ENCODE peak calls at places on chromosomes 12 and 14, in four cellular contexts. G, T, X and Z are unnamed samples.

GRCh38 chr12:50220357-50221061 is 53.3 kb upstream of the CERS5 start:
- DNase-seq in T (no peak), X (peak), G (peak), Z (peak)

GRCh38 chr12:116538076-116538591 is 21.0 kb upstream of the MAP1LC3B2 start:
- DNase-seq in T (no peak), X (no peak), G (no peak), Z (peak)

GRCh38 chr14:48350971-48351370 is 675.6 kb upstream of the MDGA2 start:
- DNase-seq in G (peak), T (no peak), X (no peak), Z (no peak)

GRCh38 chr12:2283910-2284309 is 231.1 kb downstream of the CACNA1C start:
- DNase-seq in T (no peak), X (peak), G (peak), Z (no peak)

GRCh38 chr12:82659343-82660207 is 27.1 kb upstream of the TMTC2 start:
- DNase-seq in T (no peak), G (peak), X (no peak), Z (no peak)

GRCh38 chr14:94572637-94573303 is 8.5 kb upstream of the SERPINA5 start:
- DNase-seq in X (no peak), G (no peak), T (no peak), Z (no peak)

GRCh38 chr12:129202109-129202814 is 349.0 kb downstream of the GLT1D1 start:
- DNase-seq in G (no peak), T (no peak), X (no peak), Z (no peak)

GRCh38 chr12:93229494-93230310 is 148.0 kb upstream of the NUDT4 start:
- DNase-seq in G (peak), X (peak), T (no peak), Z (no peak)

GRCh38 chr14:68916358-68916757 is 62.7 kb downstream of the ACTN1 start:
- DNase-seq in T (no peak), X (no peak), G (no peak), Z (no peak)

GRCh38 chr14:56338674-56339073 is 220.5 kb downstream of the PELI2 start:
- DNase-seq in G (no peak), T (no peak), X (no peak), Z (no peak)

GRCh38 chr12:122845865-122846621 is 10.8 kb downstream of the HIP1R start:
- DNase-seq in G (no peak), T (no peak), X (no peak), Z (no peak)

GRCh38 chr14:53384536-53384935 is 231.4 kb upstream of the DDHD1 start:
- DNase-seq in T (no peak), G (no peak), X (no peak), Z (no peak)

GRCh38 chr14:84826349-84826748 is 703.6 kb upstream of the FLRT2 start:
- DNase-seq in G (no peak), X (no peak), T (no peak), Z (no peak)

GRCh38 chr14:69592923-69593677 is 18.3 kb upstream of the SUSD6 start:
- DNase-seq in T (peak), G (peak), X (peak), Z (no peak)

GRCh38 chr14:105328678-105329390 is 14.3 kb downstream of the PACS2 start:
- DNase-seq in G (no peak), T (no peak), X (no peak), Z (no peak)

DNA sequence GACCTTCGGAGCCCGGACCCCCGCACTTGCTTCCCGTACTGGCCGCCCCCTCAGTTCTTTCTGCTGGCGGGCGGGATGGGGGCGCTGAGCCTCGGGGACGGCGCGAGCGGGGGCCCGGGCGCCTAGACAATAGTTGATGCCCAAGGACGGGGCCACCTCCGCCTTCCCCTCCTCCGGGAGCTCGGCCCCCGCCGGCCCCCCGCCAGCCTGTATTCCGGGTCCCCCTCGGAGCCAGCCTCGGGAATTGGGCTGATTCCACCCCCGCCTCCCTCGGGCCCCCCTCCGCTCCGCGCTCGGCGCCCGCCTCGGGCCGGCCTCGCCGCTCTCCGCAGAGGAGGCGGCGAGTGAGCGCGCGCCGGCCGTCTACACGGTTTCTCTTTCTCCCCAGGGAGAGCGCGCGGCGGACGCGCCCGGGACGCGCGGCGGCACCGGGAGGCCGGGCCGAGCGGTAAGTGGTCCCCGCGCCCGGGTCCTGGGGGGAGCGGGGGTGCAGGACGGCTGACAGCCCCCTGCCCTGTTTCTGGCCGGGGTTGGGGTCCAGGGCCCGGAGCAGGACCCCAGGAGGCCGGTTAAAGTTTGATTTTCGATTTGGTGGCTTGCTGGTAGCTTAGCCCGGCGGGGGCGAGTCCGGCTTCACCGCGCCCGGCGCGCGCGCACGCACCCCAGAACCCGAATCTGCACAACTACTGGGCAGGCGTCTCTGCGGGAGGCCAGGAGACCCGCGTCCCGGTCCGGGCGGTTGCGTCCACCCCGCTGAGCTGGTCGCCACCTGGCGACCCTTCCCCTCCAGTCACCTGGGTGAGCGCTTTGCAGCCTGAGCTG is 413.7 kb downstream of the PCNX1 start:
- DNase-seq in X (peak), T (peak), G (peak), Z (peak)
- TF ChIP-seq CTCF in X (no peak), T (no peak), G (no peak), Z (peak)

GRCh38 chr12:56190695-56191155 is 1.4 kb upstream of the SMARCC2 start:
- DNase-seq in X (no peak), T (no peak), G (no peak), Z (no peak)

GRCh38 chr12:56188116-56188785 is 1.0 kb downstream of the SMARCC2 start:
- DNase-seq in X (no peak), T (no peak), G (no peak), Z (no peak)

GRCh38 chr12:56188786-56189335 is 422 bp downstream of the SMARCC2 start:
- DNase-seq in X (no peak), T (peak), G (no peak), Z (peak)

GRCh38 chr12:56189336-56189917 is at the start of gene SMARCC2:
- DNase-seq in G (peak), T (peak), X (peak), Z (peak)

GRCh38 chr12:56189918-56190694 is 823 bp upstream of the SMARCC2 start:
- DNase-seq in T (peak), X (peak), G (peak), Z (peak)
- TF ChIP-seq CTCF in T (peak), X (no peak), G (no peak), Z (no peak)

DNA sequence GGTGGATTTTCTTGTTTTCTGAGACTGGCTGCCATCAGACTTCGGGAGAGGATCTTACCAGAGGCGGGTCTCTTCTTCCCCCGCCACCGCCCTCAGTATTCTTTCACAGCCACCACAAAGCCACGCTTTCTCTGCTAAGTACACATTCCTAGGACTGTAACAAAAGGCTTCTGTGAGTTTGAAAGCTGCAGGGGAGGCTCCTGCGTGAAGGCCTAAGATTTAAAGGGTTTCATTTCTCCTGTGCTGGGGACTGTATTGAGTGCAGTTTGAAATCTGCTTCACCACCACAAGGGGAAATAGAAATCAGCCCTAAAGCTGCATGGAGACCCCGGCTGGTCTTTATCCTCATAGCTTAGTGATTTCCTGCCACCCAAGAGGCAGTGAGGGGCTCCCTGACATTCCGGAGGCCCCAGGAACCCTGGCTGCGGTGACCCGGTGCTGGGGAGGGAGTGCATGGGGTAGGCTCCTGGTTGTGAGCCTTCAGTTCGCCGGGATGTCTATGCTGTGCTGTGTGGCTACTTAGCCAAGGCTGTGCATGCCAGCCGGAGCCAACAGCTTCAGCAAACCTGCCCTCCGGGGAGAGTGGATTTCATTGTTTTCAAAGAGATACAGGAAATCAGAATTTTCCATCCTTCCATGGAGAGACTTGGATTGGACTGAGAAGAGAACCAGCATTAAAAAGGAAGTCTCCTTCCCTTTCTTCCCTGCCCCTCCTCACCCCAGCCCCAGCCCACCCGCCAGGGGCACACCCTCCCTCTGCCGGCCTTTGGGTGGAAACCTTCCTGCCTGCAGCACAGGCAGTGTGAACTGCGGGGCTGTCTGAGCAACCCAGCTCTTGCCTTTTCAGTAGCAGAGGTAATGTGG is 163.3 kb downstream of the ETV6 start:
- DNase-seq in G (no peak), X (peak), T (no peak), Z (peak)
- TF ChIP-seq CTCF in G (peak), X (peak), T (no peak), Z (peak)

GRCh38 chr14:20697273-20698017 is 8.9 kb downstream of the ANG start:
- DNase-seq in X (peak), G (peak), T (peak), Z (peak)
- TF ChIP-seq CTCF in X (peak), G (peak), T (peak), Z (peak)

GRCh38 chr12:56591961-56592360 is 38.2 kb downstream of the BAZ2A start:
- DNase-seq in X (no peak), T (no peak), G (peak), Z (no peak)

GRCh38 chr12:56593909-56594621 is 36.1 kb downstream of the BAZ2A start:
- DNase-seq in G (peak), T (peak), X (peak), Z (peak)

GRCh38 chr12:56591111-56591510 is 39.0 kb downstream of the BAZ2A start:
- DNase-seq in G (no peak), T (no peak), X (no peak), Z (no peak)

GRCh38 chr12:56589783-56590182 is 40.3 kb downstream of the BAZ2A start:
- DNase-seq in G (no peak), T (no peak), X (no peak), Z (no peak)

GRCh38 chr12:56590237-56590830 is 39.8 kb downstream of the BAZ2A start:
- DNase-seq in G (no peak), X (no peak), T (no peak), Z (peak)
- TF ChIP-seq CTCF in G (peak), X (peak), T (no peak), Z (peak)

GRCh38 chr14:67541448-67542387 is 8.6 kb downstream of the PLEKHH1 start:
- DNase-seq in G (no peak), T (no peak), X (no peak), Z (peak)
- TF ChIP-seq CTCF in G (no peak), T (no peak), X (no peak), Z (no peak)

DNA sequence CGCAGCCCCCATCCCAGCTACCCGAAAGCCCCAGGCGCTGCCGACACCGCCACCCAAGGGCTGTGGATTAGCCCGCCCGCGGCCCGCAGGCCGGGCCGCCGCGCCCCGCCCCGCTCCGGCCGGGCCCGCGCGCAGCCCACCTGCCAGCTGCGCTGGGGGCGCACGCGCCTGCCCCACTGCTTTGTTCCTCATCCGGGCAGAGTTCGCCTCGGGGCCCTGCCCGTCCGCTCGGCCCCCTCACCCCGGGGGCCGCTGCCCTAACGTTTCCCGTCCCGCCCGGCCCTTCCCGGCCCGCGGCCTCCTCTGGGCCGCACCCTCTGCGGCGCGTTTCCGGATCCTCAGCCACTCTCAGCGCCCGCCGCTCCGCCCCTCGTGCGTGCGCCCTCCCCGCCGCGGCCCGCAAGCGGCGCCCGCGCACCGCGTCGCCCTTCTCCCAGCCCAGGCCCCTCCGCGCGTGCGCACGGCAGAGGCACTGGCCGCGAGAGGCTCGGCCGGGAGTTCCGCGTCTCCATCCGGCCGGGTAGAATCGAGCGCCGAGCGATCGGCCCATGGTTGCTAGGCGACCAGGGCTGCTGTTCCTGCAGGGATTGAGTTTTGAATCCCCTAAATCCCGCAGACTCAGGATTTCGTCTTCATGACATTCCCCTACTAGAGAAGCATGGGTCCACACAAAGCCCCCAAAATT is at the start of gene PRDM4:
- DNase-seq in T (peak), G (peak), X (peak), Z (peak)
- TF ChIP-seq CTCF in T (peak), G (no peak), X (no peak), Z (peak)